ENCODE peak calls at places on chromosome 3, in four cellular contexts. T is AG04450, A is progenitor cell of endocrine pancreas, Q is fibroblast of the aortic adventitia. W is an unnamed sample.

GRCh38 chr3:55609230-55610100 is 122.4 kb upstream of the WNT5A start:
- DNase-seq in Q (no peak), A (no peak), T (no peak), W (no peak)

GRCh38 chr3:45754461-45754860 is 41.9 kb downstream of the SLC6A20 start:
- DNase-seq in Q (no peak), A (no peak), T (no peak), W (no peak)

GRCh38 chr3:173584093-173584833 is 186.7 kb downstream of the NLGN1 start:
- DNase-seq in Q (peak), T (no peak), A (no peak), W (peak)

GRCh38 chr3:48039487-48040190 is 23.4 kb upstream of the MAP4 start:
- DNase-seq in A (no peak), Q (peak), T (no peak), W (no peak)

GRCh38 chr3:48716508-48716981 is 476 bp downstream of the IP6K2 start:
- DNase-seq in Q (no peak), T (no peak), A (no peak), W (peak)

GRCh38 chr3:113255854-113256615 is 44.7 kb downstream of the BOC start:
- DNase-seq in T (no peak), Q (no peak), A (no peak), W (no peak)

GRCh38 chr3:156826144-156826895 is at the start of gene LEKR1:
- DNase-seq in Q (peak), A (peak), T (no peak), W (peak)

GRCh38 chr3:15152166-15152565 is 53.2 kb upstream of the RBSN start:
- DNase-seq in Q (no peak), T (no peak), A (no peak), W (no peak)

GRCh38 chr3:53213276-53213675 is 42.5 kb downstream of the TKT start:
- DNase-seq in Q (no peak), T (no peak), A (no peak), W (no peak)

GRCh38 chr3:99170867-99171517 is 269.5 kb upstream of the DCBLD2 start:
- DNase-seq in Q (no peak), A (no peak), T (no peak), W (no peak)

GRCh38 chr3:41710646-41711388 is 251.1 kb downstream of the ULK4 start:
- DNase-seq in Q (peak), T (peak), A (no peak), W (no peak)

GRCh38 chr3:18425641-18426403 is 683 bp upstream of the SATB1 start:
- DNase-seq in Q (no peak), A (peak), T (no peak), W (peak)

GRCh38 chr3:100216713-100217112 is 44.1 kb upstream of the TBC1D23 start:
- DNase-seq in T (no peak), Q (no peak), A (no peak), W (no peak)

GRCh38 chr3:187318819-187319616 is 27.5 kb upstream of the MASP1 start:
- DNase-seq in A (peak), Q (peak), T (peak), W (peak)

GRCh38 chr3:14377838-14378169 is 24.6 kb upstream of the SLC6A6 start:
- DNase-seq in T (no peak), A (no peak), Q (no peak), W (no peak)

GRCh38 chr3:197889204-197889930 is 60.6 kb upstream of the RPL35A start:
- DNase-seq in T (no peak), Q (no peak), A (no peak), W (no peak)

GRCh38 chr3:141000691-141001090 is 50.5 kb upstream of the SPSB4 start:
- DNase-seq in A (no peak), Q (no peak), T (no peak), W (no peak)

GRCh38 chr3:108036984-108037741 is 53.7 kb downstream of the CD47 start:
- DNase-seq in T (peak), Q (no peak), A (no peak), W (no peak)

GRCh38 chr3:53255360-53255774 is 455 bp downstream of the TKT start:
- DNase-seq in T (no peak), A (peak), Q (no peak), W (no peak)

GRCh38 chr3:124263168-124263567 is 271.2 kb upstream of the ROPN1 start:
- DNase-seq in A (no peak), T (peak), Q (peak), W (no peak)

GRCh38 chr3:18745472-18745871 is 320.3 kb upstream of the SATB1 start:
- DNase-seq in Q (no peak), T (no peak), A (no peak), W (no peak)

GRCh38 chr3:191358929-191359328 is 28.6 kb upstream of the UTS2B start:
- DNase-seq in A (no peak), Q (no peak), T (no peak), W (no peak)

GRCh38 chr3:117052356-117052755 is 342.8 kb downstream of the TUSC7 start:
- DNase-seq in A (no peak), Q (peak), T (peak), W (no peak)

GRCh38 chr3:86830566-86830965 is 160.4 kb downstream of the VGLL3 start:
- DNase-seq in A (no peak), T (no peak), Q (peak), W (no peak)

GRCh38 chr3:27746838-27747237 is 24.7 kb upstream of the EOMES start:
- DNase-seq in Q (no peak), A (no peak), T (no peak), W (no peak)
- TF ChIP-seq CTCF in Q (no peak), A (no peak), T (no peak), W (no peak)

DNA sequence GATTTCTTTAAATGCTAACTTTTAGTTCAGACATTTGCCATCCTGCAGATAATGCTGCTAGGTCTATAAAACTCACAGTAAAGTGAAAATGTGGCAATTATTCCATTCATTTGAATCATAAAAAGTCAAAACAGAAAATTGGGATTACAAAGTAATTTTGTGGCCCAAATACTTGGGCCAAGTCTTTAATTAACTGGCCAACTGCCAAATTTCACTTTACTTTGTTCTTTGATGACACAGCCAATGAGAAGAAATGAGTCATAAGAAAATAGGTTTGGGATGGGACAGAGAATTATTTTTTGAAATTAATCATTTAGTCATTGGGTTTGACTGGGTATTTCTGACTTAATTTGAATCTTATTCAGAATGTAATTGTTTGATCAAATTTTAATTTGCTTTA is 89.8 kb upstream of the SLC2A2 start:
- DNase-seq in T (no peak), Q (peak), A (no peak), W (no peak)
- TF ChIP-seq CTCF in T (no peak), Q (no peak), A (no peak), W (no peak)

GRCh38 chr3:40242638-40243037 is 66.9 kb upstream of the EIF1B start:
- DNase-seq in A (no peak), Q (no peak), T (no peak), W (no peak)

GRCh38 chr3:40240921-40241320 is 68.6 kb upstream of the EIF1B start:
- DNase-seq in A (no peak), T (no peak), Q (no peak), W (no peak)

GRCh38 chr3:40237159-40237558 is 72.3 kb upstream of the EIF1B start:
- DNase-seq in T (no peak), A (no peak), Q (no peak), W (no peak)

GRCh38 chr3:40243056-40243455 is 66.5 kb upstream of the EIF1B start:
- DNase-seq in T (no peak), Q (no peak), A (no peak), W (no peak)

GRCh38 chr3:40237892-40238571 is 71.5 kb upstream of the EIF1B start:
- DNase-seq in Q (peak), A (no peak), T (no peak), W (peak)
- TF ChIP-seq CTCF in Q (peak), A (peak), T (peak), W (peak)

GRCh38 chr3:13358051-13358450 is 62.1 kb downstream of the NUP210 start:
- DNase-seq in T (no peak), Q (no peak), A (no peak), W (no peak)

GRCh38 chr3:13352621-13353131 is 67.4 kb downstream of the NUP210 start:
- DNase-seq in A (no peak), Q (no peak), T (no peak), W (no peak)

GRCh38 chr3:13357074-13357473 is 63.0 kb downstream of the NUP210 start:
- DNase-seq in T (no peak), A (no peak), Q (no peak), W (no peak)

GRCh38 chr3:13349823-13350222 is 70.3 kb downstream of the NUP210 start:
- DNase-seq in T (no peak), A (no peak), Q (no peak), W (no peak)

DNA sequence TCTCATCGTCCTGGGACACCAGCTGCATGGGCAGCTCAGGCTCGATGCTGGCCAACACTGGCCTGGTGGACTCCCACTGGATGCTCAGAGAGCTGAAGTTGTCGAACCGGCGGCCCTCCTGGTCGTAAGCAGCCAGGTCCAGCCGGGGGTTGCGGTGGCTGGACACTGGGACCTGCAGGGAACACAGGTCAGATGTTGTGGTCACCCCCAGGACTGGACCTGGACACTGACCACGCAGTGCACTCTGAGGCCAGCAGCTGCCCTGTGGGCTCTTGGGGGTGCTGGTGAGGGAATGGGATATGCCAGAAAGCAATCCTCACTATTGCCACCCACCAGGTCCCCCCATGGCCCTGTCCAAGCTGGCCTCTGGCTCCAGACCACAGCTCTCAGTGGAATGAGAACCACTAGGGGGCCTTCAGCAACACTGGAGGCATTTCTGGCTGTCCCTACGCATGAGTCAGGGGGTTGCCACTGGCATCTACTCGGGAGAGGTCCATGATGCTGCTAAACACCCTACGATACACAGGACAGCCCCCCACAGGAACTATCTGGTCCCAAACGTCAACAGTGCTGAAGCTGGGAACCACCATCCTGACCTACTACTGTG is 66.1 kb downstream of the NUP210 start:
- DNase-seq in T (no peak), Q (no peak), A (no peak), W (no peak)
- TF ChIP-seq CTCF in T (peak), Q (peak), A (peak), W (no peak)

GRCh38 chr3:3089017-3089416 is 21.2 kb downstream of the IL5RA start:
- DNase-seq in T (no peak), A (no peak), Q (no peak), W (no peak)
- TF ChIP-seq CTCF in T (no peak), A (no peak), Q (no peak), W (no peak)

W was measured in glutamatergic neuron.